ENCODE peak calls at places on chromosome 11, in four cellular contexts. F, D, B and T are unnamed samples.

GRCh38 chr11:47731466-47731865 is 16.3 kb upstream of the AGBL2 start:
- DNase-seq in B (no peak), F (no peak), D (no peak), T (no peak)

GRCh38 chr11:86211619-86212018 is 32.9 kb upstream of the EED start:
- DNase-seq in D (no peak), B (no peak), F (no peak), T (no peak)

GRCh38 chr11:12237381-12237784 is 127.0 kb downstream of the MICAL2 start:
- DNase-seq in F (no peak), B (no peak), D (no peak), T (no peak)

GRCh38 chr11:34466802-34467488 is 28.2 kb downstream of the CAT start:
- DNase-seq in B (no peak), D (no peak), F (no peak), T (no peak)

GRCh38 chr11:65182258-65183170 is 786 bp downstream of the CAPN1 start:
- DNase-seq in F (peak), B (no peak), D (peak), T (no peak)

GRCh38 chr11:78809931-78810481 is 235.3 kb upstream of the NARS2 start:
- DNase-seq in B (no peak), D (no peak), F (no peak), T (no peak)

GRCh38 chr11:12801976-12802375 is 127.8 kb downstream of the TEAD1 start:
- DNase-seq in D (no peak), F (no peak), B (no peak), T (no peak)

GRCh38 chr11:130473795-130474377 is 25.4 kb downstream of the ADAMTS15 start:
- DNase-seq in F (no peak), D (no peak), B (no peak), T (no peak)

GRCh38 chr11:69494851-69495250 is 13.4 kb downstream of the LINC01488 start:
- DNase-seq in F (no peak), B (no peak), D (no peak), T (no peak)

GRCh38 chr11:70002433-70002832 is 75.7 kb upstream of the ANO1 start:
- DNase-seq in B (no peak), F (no peak), D (no peak), T (no peak)

GRCh38 chr11:131195801-131196517 is 174.5 kb upstream of the NTM start:
- DNase-seq in B (no peak), D (no peak), F (no peak), T (no peak)

GRCh38 chr11:72750556-72751292 is 1.5 kb downstream of the ARAP1 start:
- DNase-seq in F (no peak), B (no peak), D (no peak), T (no peak)

GRCh38 chr11:113305440-113306336 is 8.7 kb upstream of the TTC12 start:
- DNase-seq in D (peak), B (peak), F (peak), T (no peak)

GRCh38 chr11:57900315-57900714 is 123.4 kb upstream of the OR9Q1 start:
- DNase-seq in F (no peak), D (peak), B (no peak), T (no peak)

GRCh38 chr11:107017433-107018227 is 646 bp downstream of the GUCY1A2 start:
- DNase-seq in B (no peak), D (peak), F (peak), T (no peak)

GRCh38 chr11:81819462-81819861 is 914.2 kb downstream of the FAM181B start:
- DNase-seq in D (no peak), F (no peak), B (no peak), T (no peak)

GRCh38 chr11:9280655-9281301 is 15.6 kb upstream of the DENND5A start:
- DNase-seq in D (no peak), B (peak), F (no peak), T (no peak)

GRCh38 chr11:13972033-13972910 is 9.7 kb downstream of the SPON1 start:
- DNase-seq in B (no peak), D (no peak), F (peak), T (no peak)

GRCh38 chr11:122604626-122605025 is 50.9 kb upstream of the UBASH3B start:
- DNase-seq in B (no peak), F (no peak), D (no peak), T (no peak)

GRCh38 chr11:15526859-15527450 is 412.2 kb downstream of the INSC start:
- DNase-seq in B (no peak), D (no peak), F (no peak), T (no peak)